ENCODE peak calls at places on chromosome 16, in seven cellular contexts. F is NCI-H1105 treated with DMSO at 0.1 percent for 48 hours; D is H7; Q is HTR-8/SVneo; V is hepatocyte; O is GM19239; R is activated T-cell treated with anti-CD3 and anti-CD28 coated beads, Interleukin-2, amount 50 U/mL, for 72 hours. U is an unnamed sample.

GRCh38 chr16:65975049-65975708 is 391.3 kb upstream of the CDH5 start:
- DNase-seq in Q (no peak), D (no peak), V (no peak), O (no peak), F (no peak), R (no peak), U (peak)

GRCh38 chr16:964696-965395 is 5.9 kb downstream of the LMF1 start:
- DNase-seq in V (no peak), R (peak), D (no peak), O (no peak), Q (no peak), F (no peak), U (no peak)

GRCh38 chr16:11402051-11402744 is 56.9 kb downstream of the RMI2 start:
- DNase-seq in O (no peak), F (no peak), R (no peak), D (peak), Q (no peak), V (no peak), U (no peak)

GRCh38 chr16:13435873-13436474 is 484.0 kb upstream of the ERCC4 start:
- DNase-seq in D (peak), R (no peak), V (peak), F (no peak), O (no peak), Q (no peak), U (no peak)

GRCh38 chr16:88869673-88869980 is 3.2 kb upstream of the PABPN1L start:
- DNase-seq in O (no peak), F (no peak), R (no peak), D (no peak), Q (no peak), V (no peak), U (no peak)

GRCh38 chr16:12815361-12815760 is 11.7 kb upstream of the CPPED1 start:
- DNase-seq in R (no peak), Q (no peak), V (no peak), O (no peak), F (no peak), D (no peak), U (no peak)

GRCh38 chr16:23182675-23183485 is at the start of gene SCNN1G:
- DNase-seq in R (no peak), O (peak), D (peak), Q (no peak), V (peak), F (peak), U (no peak)

GRCh38 chr16:27463741-27464662 is 62.0 kb downstream of the IL21R start:
- DNase-seq in F (no peak), R (peak), D (no peak), O (no peak), V (no peak), Q (no peak), U (no peak)

GRCh38 chr16:3149630-3150345 is 15.0 kb downstream of the ZNF213 start:
- DNase-seq in D (peak), Q (peak), R (peak), F (peak), O (no peak), V (peak), U (peak)

U was measured in foreskin keratinocyte.